ENCODE peak calls at places on chromosome 15, in five cellular contexts. D, I, V, U and F are unnamed samples.

GRCh38 chr15:69853572-69853971 is 244.1 kb downstream of the TLE3 start:
- DNase-seq in D (no peak), I (no peak), V (no peak), U (no peak), F (peak; percentile 84)

GRCh38 chr15:60126661-60127060 is 122.5 kb downstream of the FOXB1 start:
- DNase-seq in D (no peak), I (no peak), V (no peak), U (no peak), F (no peak)

GRCh38 chr15:100623301-100623700 is 20.9 kb downstream of the ASB7 start:
- DNase-seq in D (no peak), I (no peak), V (no peak), U (no peak), F (no peak)

GRCh38 chr15:61032600-61033286 is 196.4 kb downstream of the RORA start:
- DNase-seq in D (no peak), I (no peak), V (no peak), U (no peak), F (no peak)

GRCh38 chr15:81400640-81401236 is 26.7 kb upstream of the TMC3 start:
- DNase-seq in D (peak; percentile 23), I (peak; percentile 52), V (peak; percentile 54), U (peak; percentile 21), F (peak; percentile 65)

GRCh38 chr15:94584833-94585244 is 353.5 kb downstream of the MCTP2 start:
- DNase-seq in D (peak; percentile 36), I (no peak), V (peak; percentile 7), U (no peak), F (no peak)

GRCh38 chr15:94231728-94232086 is 346 bp downstream of the MCTP2 start:
- DNase-seq in D (no peak), I (no peak), V (no peak), U (peak; percentile 7), F (no peak)

GRCh38 chr15:40911139-40911538 is 16.9 kb downstream of the VPS18 start:
- DNase-seq in D (no peak), I (peak; percentile 62), V (no peak), U (no peak), F (no peak)

GRCh38 chr15:62914461-62915079 is 128.0 kb upstream of the TPM1 start:
- DNase-seq in D (no peak), I (no peak), V (no peak), U (no peak), F (no peak)

GRCh38 chr15:89335289-89336041 is 841 bp upstream of the POLG start:
- DNase-seq in D (no peak), I (peak; percentile 59), V (no peak), U (peak; percentile 10), F (no peak)

DNA sequence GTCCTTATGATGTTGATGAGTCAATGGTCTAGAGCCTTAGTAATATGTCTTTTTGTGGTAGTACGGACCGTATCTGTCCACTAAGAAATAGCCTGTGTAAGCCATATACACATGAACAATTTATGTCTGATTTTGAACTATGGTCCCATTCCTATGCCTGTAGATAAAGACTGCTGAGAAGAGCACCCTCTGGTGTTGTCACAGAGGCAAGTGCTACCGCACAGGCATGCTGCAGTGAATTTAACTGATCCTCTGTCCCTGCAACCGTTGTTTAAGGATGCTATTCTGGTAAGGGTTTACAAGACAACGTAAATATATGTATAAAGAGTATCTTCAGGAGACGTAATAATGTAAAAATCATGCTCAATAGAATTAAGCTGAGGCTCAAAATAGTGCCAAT is 170.7 kb downstream of the UBE3A start:
- DNase-seq in D (no peak), I (no peak), V (no peak), U (peak; percentile 5), F (no peak)
- TF ChIP-seq MXI1 in D (no peak), I (no peak), V (no peak), U (no peak), F (no peak)

DNA sequence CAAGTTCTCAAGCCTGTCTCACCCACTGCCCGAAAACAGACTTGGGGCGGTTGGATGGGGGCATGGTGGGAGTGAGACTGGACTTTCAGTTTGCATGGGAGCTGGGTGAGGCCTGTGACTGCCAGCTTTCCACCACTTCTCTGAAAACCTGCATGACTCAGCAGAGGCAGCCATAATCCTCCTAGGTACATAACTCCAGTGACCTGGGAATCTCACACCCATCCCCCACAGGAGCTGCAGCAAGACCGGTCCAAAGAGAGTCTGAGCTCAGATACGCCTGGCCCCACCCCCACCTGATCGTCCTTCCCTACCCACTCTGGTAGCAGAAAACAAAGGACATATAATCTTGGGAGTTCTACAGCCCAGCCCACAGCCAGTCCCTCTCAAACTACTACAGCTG is 107.2 kb downstream of the NSMCE3 start:
- DNase-seq in D (no peak), I (no peak), V (no peak), U (no peak), F (no peak)
- TF ChIP-seq MXI1 in D (no peak), I (no peak), V (no peak), U (no peak), F (no peak)

DNA sequence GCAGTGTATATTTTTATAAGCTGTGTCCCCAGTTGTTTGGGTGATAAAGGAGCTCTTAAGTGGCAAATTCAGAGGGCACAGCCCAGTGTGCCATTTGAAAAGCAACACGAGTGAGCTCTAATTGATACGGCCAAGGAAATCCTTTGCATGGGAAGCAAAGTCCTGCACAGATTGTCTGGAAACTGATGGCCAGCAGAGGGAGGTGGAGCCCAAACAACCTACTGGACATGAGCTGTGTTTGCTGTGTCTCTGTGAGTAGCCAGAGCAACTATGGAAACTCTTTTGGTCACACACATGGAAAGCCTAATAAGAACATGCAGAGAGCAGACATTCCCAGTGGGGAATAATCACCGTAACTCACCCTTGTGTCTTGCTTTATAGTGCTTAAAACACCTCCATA is 24.4 kb downstream of the ONECUT1 start:
- DNase-seq in D (no peak), I (no peak), V (no peak), U (peak; percentile 33), F (peak; percentile 6)
- TF ChIP-seq MXI1 in D (no peak), I (no peak), V (no peak), U (no peak), F (no peak)

GRCh38 chr15:42404461-42405235 is 45.3 kb downstream of the CAPN3 start:
- DNase-seq in D (no peak), I (no peak), V (no peak), U (peak; percentile 25), F (no peak)
- TF ChIP-seq MXI1 in D (no peak), I (no peak), V (no peak), U (no peak), F (no peak)

GRCh38 chr15:75659928-75660645 is 12.4 kb downstream of the SNX33 start:
- DNase-seq in D (no peak), I (peak; percentile 82), V (no peak), U (no peak), F (no peak)
- TF ChIP-seq MXI1 in D (no peak), I (peak; percentile 97), V (no peak), U (no peak), F (no peak)

GRCh38 chr15:45573961-45574629 is 13.1 kb upstream of the BLOC1S6 start:
- DNase-seq in D (no peak), I (peak; percentile 28), V (peak; percentile 35), U (peak; percentile 61), F (no peak)
- TF ChIP-seq MXI1 in D (no peak), I (no peak), V (no peak), U (no peak), F (no peak)

DNA sequence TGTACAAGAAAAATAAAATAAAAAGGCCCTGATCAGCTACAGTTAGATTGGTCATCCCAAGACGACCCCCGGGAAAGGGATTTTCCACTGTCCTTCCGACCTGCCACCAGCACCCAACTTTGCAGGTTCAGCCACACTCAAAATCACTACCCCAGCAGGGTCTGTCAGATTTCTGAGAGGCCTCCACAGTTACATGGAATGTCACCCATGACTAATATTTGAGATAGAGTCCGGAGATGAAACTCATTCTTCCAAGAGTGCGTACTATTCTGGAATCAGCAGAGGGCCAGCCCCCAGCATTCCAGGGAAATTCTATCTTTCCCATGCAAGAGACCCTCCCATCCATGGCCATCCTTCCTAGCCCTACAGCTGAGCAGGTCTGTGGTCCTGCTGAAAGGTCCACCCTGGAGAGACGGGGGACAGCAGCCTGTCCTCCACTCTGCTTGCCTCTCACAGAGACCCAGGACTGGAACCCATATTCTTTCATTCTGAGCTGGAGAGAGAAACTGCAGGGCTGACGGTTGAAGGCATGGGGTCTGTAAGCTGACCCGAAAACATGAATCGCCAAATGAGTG is 5.8 kb downstream of the LIPC start:
- DNase-seq in D (no peak), I (no peak), V (no peak), U (no peak), F (no peak)
- TF ChIP-seq MXI1 in D (no peak), I (no peak), V (no peak), U (no peak), F (no peak)

DNA sequence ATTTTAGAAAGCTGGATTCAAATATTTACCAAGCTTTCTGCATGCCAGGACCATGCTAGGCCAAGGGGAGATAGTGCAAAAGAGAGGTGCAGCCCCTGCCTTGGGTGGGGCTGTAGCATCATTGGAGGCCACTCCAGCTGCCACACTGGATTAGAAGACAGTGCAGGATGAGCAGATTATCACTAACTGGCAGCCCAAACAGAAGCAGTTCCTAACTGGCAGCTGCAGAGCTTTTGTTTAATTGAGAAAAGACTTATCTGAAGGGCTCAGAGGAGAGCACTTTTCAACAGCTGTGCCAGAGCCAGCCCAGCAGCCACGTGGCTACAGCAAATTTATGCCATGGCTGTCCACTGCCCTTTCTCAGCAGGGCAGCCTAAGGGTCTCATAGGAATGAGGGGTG is 13.5 kb upstream of the ACSBG1 start:
- DNase-seq in D (no peak), I (no peak), V (no peak), U (no peak), F (no peak)
- TF ChIP-seq MXI1 in D (no peak), I (no peak), V (no peak), U (no peak), F (no peak)

GRCh38 chr15:49247556-49248102 is 77.6 kb downstream of the GALK2 start:
- DNase-seq in D (no peak), I (no peak), V (no peak), U (no peak), F (peak; percentile 50)
- TF ChIP-seq MXI1 in D (no peak), I (no peak), V (no peak), U (no peak), F (no peak)

GRCh38 chr15:78107471-78107870 is 15.1 kb downstream of the SH2D7 start:
- DNase-seq in D (no peak), I (no peak), V (no peak), U (no peak), F (no peak)
- TF ChIP-seq MXI1 in D (no peak), I (no peak), V (no peak), U (no peak), F (no peak)